ENCODE peak calls at places on chromosomes 11 and 22, in six cellular contexts. D, O, F, X, N and P are unnamed samples.
A peak's percentile ranks its signal among the peaks of the same experiment; 100 is the strongest.

GRCh38 chr11:15114501-15115475 is at the start of gene INSC:
- DNase-seq in N (no peak), X (peak; percentile 58), O (peak; percentile 21), D (no peak), F (no peak), P (no peak)

GRCh38 chr11:86812322-86812670 is 12.0 kb downstream of the PRSS23 start:
- DNase-seq in F (no peak), X (no peak), N (no peak), D (no peak), O (no peak), P (no peak)

GRCh38 chr11:11521306-11522002 is 100.4 kb downstream of the GALNT18 start:
- DNase-seq in D (no peak), F (no peak), O (no peak), N (no peak), X (no peak), P (no peak)

GRCh38 chr11:86089659-86090058 is 20.8 kb upstream of the PICALM start:
- DNase-seq in D (no peak), F (no peak), O (no peak), X (no peak), N (no peak), P (no peak)

GRCh38 chr22:25113316-25113721 is 86.3 kb upstream of the CRYBB3 start:
- DNase-seq in F (no peak), D (no peak), O (peak; percentile 80), N (peak; percentile 55), X (no peak), P (no peak)

GRCh38 chr11:47251751-47252150 is 3.1 kb upstream of the ACP2 start:
- DNase-seq in D (no peak), X (no peak), F (no peak), O (no peak), N (no peak), P (no peak)

GRCh38 chr11:75380245-75380644 is 19.1 kb upstream of the RPS3 start:
- DNase-seq in D (no peak), X (no peak), F (no peak), N (peak; percentile 58), O (no peak), P (no peak)

GRCh38 chr11:17013548-17014320 is 480 bp downstream of the PLEKHA7 start:
- DNase-seq in N (peak; percentile 56), O (peak; percentile 41), X (peak; percentile 65), D (no peak), F (no peak), P (no peak)

GRCh38 chr11:97557399-97557798 is 1167.6 kb downstream of the JRKL start:
- DNase-seq in X (no peak), D (no peak), N (no peak), F (no peak), O (no peak), P (no peak)
- TF ChIP-seq CTCF in X (peak; percentile 23), D (no peak), N (no peak), F (no peak), O (no peak), P (no peak)

GRCh38 chr11:67307545-67308001 is 4.2 kb downstream of the SSH3 start:
- DNase-seq in O (no peak), N (no peak), D (no peak), X (no peak), F (no peak), P (no peak)
- H3K27ac ChIP-seq in O (no peak overlapping the region), N (no peak overlapping the region), D (no peak overlapping the region), X (no peak overlapping the region), F (no peak overlapping the region), P (no peak overlapping the region)

GRCh38 chr11:123684601-123685000 is 30.2 kb upstream of the SCN3B start:
- DNase-seq in F (no peak), X (no peak), O (no peak), D (no peak), N (no peak), P (no peak)

GRCh38 chr11:123696183-123696582 is 41.8 kb upstream of the SCN3B start:
- DNase-seq in N (no peak), F (no peak), D (no peak), X (no peak), O (no peak), P (no peak)

GRCh38 chr11:123694551-123694950 is 40.1 kb upstream of the SCN3B start:
- DNase-seq in X (no peak), F (no peak), O (no peak), D (no peak), N (no peak), P (no peak)

DNA sequence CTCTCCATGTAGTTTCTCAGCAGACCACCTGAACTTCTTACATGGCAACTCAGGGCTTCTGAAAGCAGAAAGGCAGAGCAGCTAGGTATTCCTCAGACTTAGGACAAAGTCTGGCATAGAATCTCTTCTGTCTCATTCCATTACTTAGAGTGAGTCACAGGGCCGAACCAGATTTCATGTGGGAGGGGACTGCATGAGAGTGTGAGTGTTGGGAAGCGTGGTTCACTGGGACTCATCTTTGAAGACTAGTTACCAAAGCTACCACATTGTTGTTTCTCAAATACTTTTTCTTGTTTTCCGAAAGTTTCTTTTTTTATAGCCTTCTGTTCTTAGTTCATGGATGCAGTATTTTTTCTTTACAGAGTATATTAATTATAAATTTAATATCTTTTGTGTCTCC is 36.1 kb upstream of the SCN3B start:
- DNase-seq in N (no peak), F (no peak), X (no peak), O (no peak), D (no peak), P (no peak)
- TF ChIP-seq CTCF in N (no peak), F (no peak), X (no peak), O (no peak), D (no peak), P (no peak)

DNA sequence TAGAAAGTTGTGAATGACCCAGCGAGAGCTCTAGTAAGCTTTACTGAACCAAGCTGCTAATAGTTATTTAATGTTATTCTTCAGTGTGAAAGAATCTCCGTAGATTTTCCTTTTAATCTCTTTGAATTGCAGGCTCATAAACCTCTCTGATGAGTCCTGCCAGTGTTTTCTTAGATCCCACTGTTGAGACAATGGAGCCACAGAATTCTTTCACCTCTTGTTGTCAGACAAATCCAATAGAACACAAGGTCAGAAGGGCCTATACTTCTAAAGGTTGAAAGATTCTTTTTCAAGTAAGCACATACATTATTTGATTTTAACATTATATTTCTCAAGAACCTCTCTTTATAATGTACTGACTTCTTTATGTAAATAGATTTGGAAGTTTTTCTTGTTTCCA is 52.2 kb downstream of the DNAJC24 start:
- DNase-seq in N (no peak), X (no peak), D (no peak), O (no peak), F (no peak), P (no peak)
- H3K27ac ChIP-seq in N (no peak overlapping the region), X (no peak overlapping the region), D (no peak overlapping the region), O (no peak overlapping the region), F (no peak overlapping the region), P (no peak overlapping the region)

GRCh38 chr11:62122076-62122475 is 1.7 kb upstream of the INCENP start:
- DNase-seq in X (peak; percentile 59), D (peak; percentile 21), N (no peak), F (no peak), O (no peak), P (no peak)
- TF ChIP-seq CTCF in X (peak; percentile 57), D (peak; percentile 35), N (no peak), F (no peak), O (no peak), P (no peak)